ENCODE peak calls at places on chromosomes 13 and 19, in four cellular contexts. One of them, this sample, is unnamed.
A peak's percentile ranks its signal among the peaks of the same experiment; 100 is the strongest.

GRCh38 chr19:46289724-46290619 is 6.9 kb upstream of the HIF3A start:
- DNase-seq in uterus: no peak
- DNase-seq in brain microvascular endothelial cell: no peak
- DNase-seq in tibial artery: no peak
- DNase-seq in this sample: no peak

GRCh38 chr13:76879211-76879875 is 6.9 kb downstream of the KCTD12 start:
- DNase-seq in uterus: peak; percentile 64
- DNase-seq in brain microvascular endothelial cell: peak; percentile 85
- DNase-seq in tibial artery: peak; percentile 90
- DNase-seq in this sample: no peak

GRCh38 chr19:2039959-2040646 is 10.9 kb downstream of the MKNK2 start:
- DNase-seq in uterus: peak; percentile 29
- DNase-seq in brain microvascular endothelial cell: no peak
- DNase-seq in tibial artery: no peak
- DNase-seq in this sample: no peak

GRCh38 chr13:44819762-44820161 is 169.5 kb downstream of the NUFIP1 start:
- DNase-seq in uterus: no peak
- DNase-seq in brain microvascular endothelial cell: no peak
- DNase-seq in tibial artery: no peak
- DNase-seq in this sample: no peak

GRCh38 chr13:104773775-104774174 is 1707.6 kb upstream of the SLC10A2 start:
- DNase-seq in uterus: no peak
- DNase-seq in brain microvascular endothelial cell: peak; percentile 16
- DNase-seq in tibial artery: no peak
- DNase-seq in this sample: peak; percentile 20

GRCh38 chr13:29067306-29067945 is 247.3 kb downstream of the MTUS2 start:
- DNase-seq in uterus: no peak
- DNase-seq in brain microvascular endothelial cell: no peak
- DNase-seq in tibial artery: no peak
- DNase-seq in this sample: no peak

GRCh38 chr13:21674271-21675009 is 3.6 kb downstream of the FGF9 start:
- DNase-seq in uterus: no peak
- DNase-seq in brain microvascular endothelial cell: no peak
- DNase-seq in tibial artery: no peak
- DNase-seq in this sample: no peak

GRCh38 chr13:97388385-97388784 is 45.6 kb upstream of the RAP2A start:
- DNase-seq in uterus: no peak
- DNase-seq in brain microvascular endothelial cell: no peak
- DNase-seq in tibial artery: no peak
- DNase-seq in this sample: no peak

GRCh38 chr19:11924886-11925583 is at the start of gene ZNF700:
- DNase-seq in uterus: peak; percentile 94
- DNase-seq in brain microvascular endothelial cell: peak; percentile 94
- DNase-seq in tibial artery: peak; percentile 97
- DNase-seq in this sample: peak; percentile 51

GRCh38 chr19:38047641-38048040 is 140.6 kb downstream of the SIPA1L3 start:
- DNase-seq in uterus: no peak
- DNase-seq in brain microvascular endothelial cell: no peak
- DNase-seq in tibial artery: no peak
- DNase-seq in this sample: no peak

GRCh38 chr13:40682449-40683240 is 16.2 kb upstream of the FOXO1 start:
- DNase-seq in uterus: no peak
- DNase-seq in brain microvascular endothelial cell: no peak
- DNase-seq in tibial artery: no peak
- DNase-seq in this sample: no peak

GRCh38 chr13:91882918-91883317 is 484.5 kb downstream of the GPC5 start:
- DNase-seq in uterus: no peak
- DNase-seq in brain microvascular endothelial cell: no peak
- DNase-seq in tibial artery: no peak
- DNase-seq in this sample: no peak

GRCh38 chr19:38596057-38596981 is 21.4 kb downstream of the MAP4K1 start:
- DNase-seq in uterus: no peak
- DNase-seq in brain microvascular endothelial cell: no peak
- DNase-seq in tibial artery: no peak
- DNase-seq in this sample: no peak

GRCh38 chr13:106038752-106039151 is 496.7 kb downstream of the EFNB2 start:
- DNase-seq in uterus: no peak
- DNase-seq in brain microvascular endothelial cell: peak; percentile 76
- DNase-seq in tibial artery: no peak
- DNase-seq in this sample: peak; percentile 67

GRCh38 chr13:40348096-40348679 is 318.3 kb downstream of the FOXO1 start:
- DNase-seq in uterus: no peak
- DNase-seq in brain microvascular endothelial cell: no peak
- DNase-seq in tibial artery: no peak
- DNase-seq in this sample: no peak

GRCh38 chr19:13899912-13900584 is 5.9 kb downstream of the BRME1 start:
- DNase-seq in uterus: no peak
- DNase-seq in brain microvascular endothelial cell: no peak
- DNase-seq in tibial artery: no peak
- DNase-seq in this sample: no peak

GRCh38 chr19:2270572-2271515 is 11.1 kb downstream of the PEAK3 start:
- DNase-seq in uterus: peak; percentile 90
- DNase-seq in brain microvascular endothelial cell: peak; percentile 69
- DNase-seq in tibial artery: peak; percentile 96
- DNase-seq in this sample: no peak

GRCh38 chr19:44303976-44304568 is 753 bp downstream of the ZNF235 start:
- DNase-seq in uterus: no peak
- DNase-seq in brain microvascular endothelial cell: peak; percentile 27
- DNase-seq in tibial artery: no peak
- DNase-seq in this sample: no peak

GRCh38 chr13:24254151-24254810 is 55.1 kb upstream of the C1QTNF9 start:
- DNase-seq in uterus: no peak
- DNase-seq in brain microvascular endothelial cell: no peak
- DNase-seq in tibial artery: no peak
- DNase-seq in this sample: no peak

GRCh38 chr19:7742991-7743390 is 4.3 kb downstream of the CD209 start:
- DNase-seq in uterus: no peak
- DNase-seq in brain microvascular endothelial cell: no peak
- DNase-seq in tibial artery: no peak
- DNase-seq in this sample: no peak

DNA sequence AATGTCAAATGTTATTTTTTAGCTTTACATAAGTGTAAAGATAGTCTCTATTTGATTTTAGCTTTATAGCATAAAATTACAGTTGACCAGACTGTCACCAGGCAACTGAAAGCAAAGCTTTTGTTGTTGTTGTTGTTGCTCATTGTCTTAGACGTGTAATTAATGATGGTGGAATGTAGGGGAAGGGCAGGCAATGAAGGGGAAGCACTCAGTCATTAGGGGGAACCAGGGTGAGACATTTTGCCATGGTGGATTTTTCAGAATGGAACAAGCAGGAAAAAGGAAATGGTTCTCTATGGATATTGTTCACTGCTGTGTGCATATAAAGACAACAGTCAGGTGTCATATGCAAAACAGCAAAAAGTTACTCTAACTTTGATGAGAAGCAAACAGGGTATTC is 110.2 kb downstream of the LRCH1 start:
- DNase-seq in uterus: no peak
- DNase-seq in brain microvascular endothelial cell: no peak
- DNase-seq in tibial artery: no peak
- DNase-seq in this sample: no peak
- H3K27ac ChIP-seq in uterus: no peak overlapping the region
- H3K27ac ChIP-seq in brain microvascular endothelial cell: no peak overlapping the region
- H3K27ac ChIP-seq in tibial artery: no peak overlapping the region
- H3K27ac ChIP-seq in this sample: peak overlapping the region; percentile 24

DNA sequence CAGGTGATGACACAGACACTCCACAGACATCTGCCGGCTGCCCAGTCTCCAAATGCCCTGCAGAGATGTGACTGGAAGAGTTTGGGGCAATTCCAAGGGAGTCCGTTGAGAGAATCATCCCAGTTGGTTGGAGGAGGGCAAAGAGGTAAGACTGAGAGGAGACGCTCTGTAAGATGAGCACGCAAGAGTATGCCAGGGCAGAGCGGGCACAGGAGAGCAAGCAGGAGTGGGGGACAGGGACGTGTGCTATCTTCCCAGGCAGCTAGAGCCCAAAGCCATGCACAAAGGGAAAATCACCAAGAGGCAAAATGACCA is 156.3 kb upstream of the TSHZ3 start:
- DNase-seq in uterus: no peak
- DNase-seq in brain microvascular endothelial cell: no peak
- DNase-seq in tibial artery: no peak
- DNase-seq in this sample: no peak
- H3K27ac ChIP-seq in uterus: no peak overlapping the region
- H3K27ac ChIP-seq in brain microvascular endothelial cell: no peak overlapping the region
- H3K27ac ChIP-seq in tibial artery: no peak overlapping the region
- H3K27ac ChIP-seq in this sample: no peak overlapping the region

GRCh38 chr13:33855371-33855895 is 37.5 kb downstream of the RFC3 start:
- DNase-seq in uterus: no peak
- DNase-seq in brain microvascular endothelial cell: no peak
- DNase-seq in tibial artery: no peak
- DNase-seq in this sample: no peak
- H3K27ac ChIP-seq in uterus: no peak overlapping the region
- H3K27ac ChIP-seq in brain microvascular endothelial cell: no peak overlapping the region
- H3K27ac ChIP-seq in tibial artery: no peak overlapping the region
- H3K27ac ChIP-seq in this sample: no peak overlapping the region

GRCh38 chr13:34300559-34300958 is 482.6 kb downstream of the RFC3 start:
- DNase-seq in uterus: no peak
- DNase-seq in brain microvascular endothelial cell: no peak
- DNase-seq in tibial artery: no peak
- DNase-seq in this sample: no peak

GRCh38 chr13:34290661-34291060 is 472.7 kb downstream of the RFC3 start:
- DNase-seq in uterus: no peak
- DNase-seq in brain microvascular endothelial cell: no peak
- DNase-seq in tibial artery: no peak
- DNase-seq in this sample: no peak

DNA sequence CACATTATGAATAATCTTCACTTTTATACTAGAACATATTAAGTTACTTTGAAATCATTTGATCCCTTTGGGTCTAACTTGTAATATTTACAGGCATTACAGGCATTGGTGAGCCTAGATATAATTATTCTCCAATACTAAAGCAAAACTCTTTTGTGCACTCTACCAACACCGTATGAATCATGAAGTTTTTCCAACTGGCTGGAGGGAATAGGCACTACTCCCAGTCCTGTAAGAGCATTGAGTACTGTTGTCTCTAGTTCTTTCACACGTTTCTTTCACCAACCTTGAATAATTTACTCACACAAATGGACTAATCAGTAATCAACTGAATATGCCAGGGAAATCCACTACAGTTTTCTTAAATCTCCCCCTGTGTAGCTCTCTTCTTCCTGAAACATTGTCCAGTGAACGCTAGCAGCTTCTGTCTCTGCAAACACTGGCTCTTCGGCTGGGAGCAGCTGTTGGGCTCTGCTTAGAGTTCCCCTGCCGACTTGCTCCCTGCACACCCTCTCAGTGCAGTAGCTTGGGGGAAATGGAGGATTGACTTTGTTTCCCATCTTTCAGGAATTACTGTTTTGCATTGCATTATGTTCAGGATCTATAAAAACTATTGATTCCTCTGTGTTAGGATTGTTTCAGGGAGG is 476.7 kb downstream of the RFC3 start:
- DNase-seq in uterus: no peak
- DNase-seq in brain microvascular endothelial cell: no peak
- DNase-seq in tibial artery: no peak
- DNase-seq in this sample: no peak
- H3K27ac ChIP-seq in uterus: no peak overlapping the region
- H3K27ac ChIP-seq in brain microvascular endothelial cell: no peak overlapping the region
- H3K27ac ChIP-seq in tibial artery: no peak overlapping the region
- H3K27ac ChIP-seq in this sample: no peak overlapping the region

GRCh38 chr13:109646423-109646822 is 140.0 kb downstream of the IRS2 start:
- DNase-seq in uterus: no peak
- DNase-seq in brain microvascular endothelial cell: no peak
- DNase-seq in tibial artery: no peak
- DNase-seq in this sample: no peak
- H3K27ac ChIP-seq in uterus: no peak overlapping the region
- H3K27ac ChIP-seq in brain microvascular endothelial cell: peak overlapping the region; percentile 62
- H3K27ac ChIP-seq in tibial artery: no peak overlapping the region
- H3K27ac ChIP-seq in this sample: no peak overlapping the region

GRCh38 chr19:5172859-5173577 is 167.6 kb downstream of the PTPRS start:
- DNase-seq in uterus: no peak
- DNase-seq in brain microvascular endothelial cell: peak; percentile 99
- DNase-seq in tibial artery: no peak
- DNase-seq in this sample: peak; percentile 77
- H3K27ac ChIP-seq in uterus: no peak overlapping the region
- H3K27ac ChIP-seq in brain microvascular endothelial cell: peak overlapping the region; percentile 85
- H3K27ac ChIP-seq in tibial artery: no peak overlapping the region
- H3K27ac ChIP-seq in this sample: peak overlapping the region; percentile 93

DNA sequence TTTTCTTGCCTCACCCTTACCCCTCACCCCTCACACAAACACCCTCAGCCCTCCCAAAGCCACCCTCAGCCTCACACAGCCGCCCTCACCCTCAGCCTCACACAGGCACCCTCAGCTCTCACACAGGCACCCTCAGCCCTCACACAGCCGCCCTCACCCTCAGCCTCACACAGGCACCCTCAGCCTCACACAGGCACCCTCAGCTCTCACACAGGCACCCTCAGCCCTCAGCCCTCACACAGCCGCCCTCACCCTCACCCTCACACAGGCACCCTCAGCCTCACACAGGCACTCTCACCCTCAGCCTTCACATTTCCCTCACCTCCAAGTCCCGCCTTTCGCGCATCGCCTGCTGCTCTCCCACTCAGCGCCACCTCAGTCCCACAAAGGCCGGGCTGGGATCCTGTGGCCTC is 287 bp upstream of the ZSCAN22 start:
- DNase-seq in uterus: no peak
- DNase-seq in brain microvascular endothelial cell: no peak
- DNase-seq in tibial artery: no peak
- DNase-seq in this sample: no peak
- H3K27ac ChIP-seq in uterus: peak overlapping the region; percentile 95
- H3K27ac ChIP-seq in brain microvascular endothelial cell: peak overlapping the region; percentile 86
- H3K27ac ChIP-seq in tibial artery: peak overlapping the region; percentile 94
- H3K27ac ChIP-seq in this sample: peak overlapping the region; percentile 77